ENCODE peak calls at places on chromosomes 4 and X, in eight cellular contexts. G is EH; H is ELF-1; T is activated T-helper 9 cell treated with anti-CD3 and anti-CD28 coated beads, Interleukin-2, amount 50 U/mL, for 16 hours; C is dermis blood vessel endothelial cell; E is naive thymus-derived CD8-positive, alpha-beta T cell; R is neuronal stem cell; P is stimulated activated CD8-positive, alpha-beta memory T cell treated with anti-CD3 and anti-CD28 coated beads, Interleukin-2, amount 100 ng/mL, for 48 hours. K is an unnamed sample.

GRCh38 chrX:100980608-100981497 is 11.3 kb downstream of the ARL13A start:
- DNase-seq in E (no peak), H (no peak), G (peak), T (no peak), R (no peak), C (peak), P (no peak), K (peak)

GRCh38 chr4:150126880-150127236 is 48.6 kb downstream of the DCLK2 start:
- DNase-seq in E (no peak), G (peak), P (no peak), H (no peak), C (peak), T (no peak), R (no peak), K (no peak)

GRCh38 chr4:914531-914930 is 17.6 kb downstream of the GAK start:
- DNase-seq in C (no peak), R (no peak), H (no peak), P (no peak), G (no peak), T (no peak), E (no peak), K (no peak)

GRCh38 chr4:76363556-76364290 is 57.2 kb downstream of the STBD1 start:
- DNase-seq in C (no peak), T (no peak), P (no peak), G (peak), E (no peak), H (no peak), R (no peak), K (no peak)

GRCh38 chr4:83138979-83139378 is 24.4 kb upstream of the PLAC8 start:
- DNase-seq in H (no peak), G (no peak), C (no peak), R (no peak), T (no peak), P (no peak), E (peak), K (no peak)

GRCh38 chr4:177596035-177596434 is 153.8 kb upstream of the AGA start:
- DNase-seq in G (peak), C (peak), R (no peak), E (no peak), T (no peak), P (peak), H (peak), K (peak)

GRCh38 chr4:123787710-123788109 is 391.1 kb downstream of the SPRY1 start:
- DNase-seq in H (no peak), C (no peak), E (no peak), R (no peak), G (no peak), P (no peak), T (no peak), K (no peak)

GRCh38 chrX:9665113-9665512 is 100.5 kb downstream of the GPR143 start:
- DNase-seq in G (peak), C (peak), P (no peak), T (no peak), R (no peak), H (no peak), E (no peak), K (no peak)

GRCh38 chr4:29560452-29560851 is 1159.7 kb upstream of the PCDH7 start:
- DNase-seq in G (no peak), R (no peak), H (no peak), P (no peak), E (no peak), T (no peak), C (no peak), K (peak)

GRCh38 chr4:109826719-109827118 is 1.1 kb upstream of the RRH start:
- DNase-seq in G (peak), T (no peak), C (peak), H (no peak), R (no peak), P (no peak), E (no peak), K (peak)

GRCh38 chr4:141654098-141654497 is 17.7 kb downstream of the IL15 start:
- DNase-seq in C (peak), G (peak), P (no peak), T (no peak), E (no peak), H (peak), R (peak), K (peak)

GRCh38 chrX:52078133-52078532 is 9.2 kb upstream of the MAGED4B start:
- DNase-seq in H (no peak), P (no peak), R (no peak), C (no peak), E (no peak), T (no peak), G (no peak), K (no peak)

GRCh38 chr4:66554844-66555243 is 884.6 kb upstream of the EPHA5 start:
- DNase-seq in R (no peak), P (no peak), G (peak), T (no peak), C (no peak), H (no peak), E (no peak), K (no peak)

GRCh38 chr4:9765091-9765490 is 16.3 kb upstream of the DRD5 start:
- DNase-seq in R (no peak), G (peak), C (peak), H (peak), T (no peak), P (no peak), E (no peak), K (peak)

GRCh38 chr4:98261291-98262271 is at the start of gene RAP1GDS1:
- DNase-seq in H (peak), G (peak), P (no peak), R (peak), T (no peak), E (peak), C (peak), K (peak)

GRCh38 chr4:128812360-128812958 is 3.0 kb downstream of the JADE1 start:
- DNase-seq in T (peak), E (no peak), R (peak), G (peak), P (no peak), H (peak), C (peak), K (peak)

GRCh38 chr4:75634951-75635350 is 4.6 kb upstream of the CDKL2 start:
- DNase-seq in T (no peak), E (no peak), C (no peak), G (peak), H (no peak), P (no peak), R (no peak), K (no peak)

K was measured in ACHN.